ENCODE peak calls at places on chromosome 1, in seven cellular contexts. One of them, this sample, is unnamed.

GRCh38 chr1:59500970-59501742 is 204.3 kb downstream of the FGGY start:
- DNase-seq in retinal pigment epithelial cell: no peak
- DNase-seq in left ventricle myocardium inferior: no peak
- DNase-seq in progenitor cell of endocrine pancreas: no peak
- DNase-seq in AG09319: no peak
- DNase-seq in NB4: peak
- DNase-seq in omental fat pad: no peak
- DNase-seq in this sample: no peak

GRCh38 chr1:84086189-84086588 is 57.9 kb upstream of the PRKACB start:
- DNase-seq in retinal pigment epithelial cell: no peak
- DNase-seq in left ventricle myocardium inferior: no peak
- DNase-seq in progenitor cell of endocrine pancreas: no peak
- DNase-seq in AG09319: no peak
- DNase-seq in NB4: no peak
- DNase-seq in omental fat pad: no peak
- DNase-seq in this sample: no peak

GRCh38 chr1:243658596-243659105 is 191.4 kb downstream of the AKT3 start:
- DNase-seq in retinal pigment epithelial cell: no peak
- DNase-seq in left ventricle myocardium inferior: no peak
- DNase-seq in progenitor cell of endocrine pancreas: no peak
- DNase-seq in AG09319: no peak
- DNase-seq in NB4: no peak
- DNase-seq in omental fat pad: no peak
- DNase-seq in this sample: no peak

GRCh38 chr1:183090386-183091006 is 67.3 kb downstream of the LAMC1 start:
- DNase-seq in retinal pigment epithelial cell: no peak
- DNase-seq in left ventricle myocardium inferior: peak
- DNase-seq in progenitor cell of endocrine pancreas: no peak
- DNase-seq in AG09319: no peak
- DNase-seq in NB4: peak
- DNase-seq in omental fat pad: no peak
- DNase-seq in this sample: no peak

GRCh38 chr1:66331641-66332523 is 202.1 kb upstream of the SGIP1 start:
- DNase-seq in retinal pigment epithelial cell: peak
- DNase-seq in left ventricle myocardium inferior: peak
- DNase-seq in progenitor cell of endocrine pancreas: no peak
- DNase-seq in AG09319: peak
- DNase-seq in NB4: peak
- DNase-seq in omental fat pad: no peak
- DNase-seq in this sample: no peak

GRCh38 chr1:204327359-204327758 is 32.4 kb downstream of the PLEKHA6 start:
- DNase-seq in retinal pigment epithelial cell: no peak
- DNase-seq in left ventricle myocardium inferior: no peak
- DNase-seq in progenitor cell of endocrine pancreas: no peak
- DNase-seq in AG09319: no peak
- DNase-seq in NB4: peak
- DNase-seq in omental fat pad: no peak
- DNase-seq in this sample: no peak

GRCh38 chr1:230509281-230509977 is 83.3 kb upstream of the PGBD5 start:
- DNase-seq in retinal pigment epithelial cell: no peak
- DNase-seq in left ventricle myocardium inferior: no peak
- DNase-seq in progenitor cell of endocrine pancreas: no peak
- DNase-seq in AG09319: peak
- DNase-seq in NB4: peak
- DNase-seq in omental fat pad: no peak
- DNase-seq in this sample: no peak

GRCh38 chr1:26350701-26351590 is 3.0 kb downstream of the CRYBG2 start:
- DNase-seq in retinal pigment epithelial cell: no peak
- DNase-seq in left ventricle myocardium inferior: no peak
- DNase-seq in progenitor cell of endocrine pancreas: no peak
- DNase-seq in AG09319: no peak
- DNase-seq in NB4: no peak
- DNase-seq in omental fat pad: no peak
- DNase-seq in this sample: no peak

GRCh38 chr1:192053661-192054060 is 104.6 kb upstream of the RGS18 start:
- DNase-seq in retinal pigment epithelial cell: peak
- DNase-seq in left ventricle myocardium inferior: no peak
- DNase-seq in progenitor cell of endocrine pancreas: no peak
- DNase-seq in AG09319: no peak
- DNase-seq in NB4: no peak
- DNase-seq in omental fat pad: no peak
- DNase-seq in this sample: no peak

GRCh38 chr1:16145988-16146887 is 9.6 kb downstream of the EPHA2 start:
- DNase-seq in retinal pigment epithelial cell: no peak
- DNase-seq in left ventricle myocardium inferior: peak
- DNase-seq in progenitor cell of endocrine pancreas: peak
- DNase-seq in AG09319: no peak
- DNase-seq in NB4: no peak
- DNase-seq in omental fat pad: peak
- DNase-seq in this sample: peak

GRCh38 chr1:153796786-153797659 is 21.8 kb downstream of the SLC27A3 start:
- DNase-seq in retinal pigment epithelial cell: no peak
- DNase-seq in left ventricle myocardium inferior: peak
- DNase-seq in progenitor cell of endocrine pancreas: peak
- DNase-seq in AG09319: no peak
- DNase-seq in NB4: peak
- DNase-seq in omental fat pad: peak
- DNase-seq in this sample: peak
- TF ChIP-seq CTCF in retinal pigment epithelial cell: peak
- TF ChIP-seq CTCF in left ventricle myocardium inferior: peak
- TF ChIP-seq CTCF in progenitor cell of endocrine pancreas: peak
- TF ChIP-seq CTCF in AG09319: peak
- TF ChIP-seq CTCF in NB4: peak
- TF ChIP-seq CTCF in omental fat pad: no peak
- TF ChIP-seq CTCF in this sample: peak

GRCh38 chr1:17995480-17995879 is 112.1 kb upstream of the IGSF21 start:
- DNase-seq in retinal pigment epithelial cell: no peak
- DNase-seq in left ventricle myocardium inferior: no peak
- DNase-seq in progenitor cell of endocrine pancreas: no peak
- DNase-seq in AG09319: no peak
- DNase-seq in NB4: no peak
- DNase-seq in omental fat pad: no peak
- DNase-seq in this sample: no peak

GRCh38 chr1:17994046-17994445 is 113.6 kb upstream of the IGSF21 start:
- DNase-seq in retinal pigment epithelial cell: no peak
- DNase-seq in left ventricle myocardium inferior: no peak
- DNase-seq in progenitor cell of endocrine pancreas: no peak
- DNase-seq in AG09319: no peak
- DNase-seq in NB4: no peak
- DNase-seq in omental fat pad: no peak
- DNase-seq in this sample: no peak

GRCh38 chr1:18001725-18002124 is 105.9 kb upstream of the IGSF21 start:
- DNase-seq in retinal pigment epithelial cell: no peak
- DNase-seq in left ventricle myocardium inferior: no peak
- DNase-seq in progenitor cell of endocrine pancreas: no peak
- DNase-seq in AG09319: no peak
- DNase-seq in NB4: no peak
- DNase-seq in omental fat pad: no peak
- DNase-seq in this sample: no peak

GRCh38 chr1:17999884-18000283 is 107.7 kb upstream of the IGSF21 start:
- DNase-seq in retinal pigment epithelial cell: no peak
- DNase-seq in left ventricle myocardium inferior: no peak
- DNase-seq in progenitor cell of endocrine pancreas: no peak
- DNase-seq in AG09319: no peak
- DNase-seq in NB4: no peak
- DNase-seq in omental fat pad: no peak
- DNase-seq in this sample: no peak

DNA sequence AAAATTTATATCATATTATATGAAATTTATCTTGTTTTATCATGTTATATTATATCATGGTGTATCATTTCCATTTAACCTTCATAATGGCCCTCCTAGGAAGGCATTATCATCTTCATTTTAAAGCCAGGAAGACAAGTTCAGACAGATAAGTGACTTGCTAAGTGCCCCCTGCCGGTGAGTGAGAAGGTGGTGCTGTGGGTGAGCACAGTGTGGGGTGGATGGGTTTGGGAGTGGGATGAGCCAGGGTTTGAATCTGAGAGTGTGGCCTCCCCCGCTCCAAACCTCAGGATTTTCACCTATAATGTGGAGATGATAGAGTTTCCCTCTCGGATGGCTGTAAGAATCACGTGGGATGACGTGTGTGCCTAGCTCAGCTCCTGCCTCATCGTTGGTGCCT is 108.7 kb upstream of the IGSF21 start:
- DNase-seq in retinal pigment epithelial cell: no peak
- DNase-seq in left ventricle myocardium inferior: no peak
- DNase-seq in progenitor cell of endocrine pancreas: no peak
- DNase-seq in AG09319: no peak
- DNase-seq in NB4: peak
- DNase-seq in omental fat pad: no peak
- DNase-seq in this sample: no peak
- TF ChIP-seq CTCF in retinal pigment epithelial cell: peak
- TF ChIP-seq CTCF in left ventricle myocardium inferior: peak
- TF ChIP-seq CTCF in progenitor cell of endocrine pancreas: peak
- TF ChIP-seq CTCF in AG09319: peak
- TF ChIP-seq CTCF in NB4: peak
- TF ChIP-seq CTCF in omental fat pad: no peak
- TF ChIP-seq CTCF in this sample: no peak

GRCh38 chr1:156021087-156021416 is 301 bp upstream of the SSR2 start:
- DNase-seq in retinal pigment epithelial cell: no peak
- DNase-seq in left ventricle myocardium inferior: no peak
- DNase-seq in progenitor cell of endocrine pancreas: no peak
- DNase-seq in AG09319: no peak
- DNase-seq in NB4: no peak
- DNase-seq in omental fat pad: no peak
- DNase-seq in this sample: no peak
- TF ChIP-seq CTCF in retinal pigment epithelial cell: no peak
- TF ChIP-seq CTCF in left ventricle myocardium inferior: no peak
- TF ChIP-seq CTCF in progenitor cell of endocrine pancreas: no peak
- TF ChIP-seq CTCF in AG09319: no peak
- TF ChIP-seq CTCF in NB4: no peak
- TF ChIP-seq CTCF in omental fat pad: no peak
- TF ChIP-seq CTCF in this sample: no peak

DNA sequence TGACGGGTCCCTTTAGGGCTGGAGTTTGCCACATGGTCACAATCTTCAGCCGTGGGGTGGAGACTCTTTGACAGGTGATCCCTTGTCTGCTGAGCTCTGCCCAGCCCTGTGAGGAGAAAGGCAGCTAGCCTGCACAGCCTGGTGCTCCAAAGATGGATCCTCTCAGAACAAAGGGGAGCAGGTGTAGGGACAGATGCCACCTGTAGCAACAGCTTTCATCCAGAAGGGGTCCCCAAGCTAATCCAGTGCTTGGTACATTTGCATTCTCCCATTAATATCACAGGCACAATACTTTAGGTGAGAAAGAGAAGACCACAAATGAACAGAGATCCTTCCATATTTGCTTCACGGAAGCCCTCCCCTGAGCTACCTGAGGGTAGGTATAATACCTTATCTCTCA is 93.2 kb downstream of the CCDC185 start:
- DNase-seq in retinal pigment epithelial cell: no peak
- DNase-seq in left ventricle myocardium inferior: no peak
- DNase-seq in progenitor cell of endocrine pancreas: no peak
- DNase-seq in AG09319: no peak
- DNase-seq in NB4: no peak
- DNase-seq in omental fat pad: no peak
- DNase-seq in this sample: no peak
- TF ChIP-seq CTCF in retinal pigment epithelial cell: peak
- TF ChIP-seq CTCF in left ventricle myocardium inferior: no peak
- TF ChIP-seq CTCF in progenitor cell of endocrine pancreas: peak
- TF ChIP-seq CTCF in AG09319: no peak
- TF ChIP-seq CTCF in NB4: peak
- TF ChIP-seq CTCF in omental fat pad: no peak
- TF ChIP-seq CTCF in this sample: no peak

DNA sequence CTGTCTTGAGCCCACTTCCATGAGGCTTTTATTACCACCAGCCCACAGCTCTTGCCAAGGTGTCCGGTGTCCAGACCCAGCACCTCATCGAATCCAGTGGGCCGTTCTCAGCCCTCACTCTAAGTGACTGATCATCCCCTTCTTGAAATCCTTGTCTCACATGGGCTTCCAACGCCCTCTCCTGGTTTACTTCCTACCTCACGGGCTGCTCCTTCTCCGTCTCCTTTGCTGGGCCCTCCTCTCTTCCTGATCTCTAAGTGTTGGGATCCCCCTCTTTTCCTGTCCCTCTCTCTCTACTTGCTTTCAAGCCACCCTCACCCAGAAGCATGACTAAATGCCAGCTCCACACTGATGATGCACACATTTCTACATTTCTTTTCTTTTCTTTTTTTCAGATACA is 9.0 kb upstream of the RHBG start:
- DNase-seq in retinal pigment epithelial cell: no peak
- DNase-seq in left ventricle myocardium inferior: no peak
- DNase-seq in progenitor cell of endocrine pancreas: no peak
- DNase-seq in AG09319: no peak
- DNase-seq in NB4: no peak
- DNase-seq in omental fat pad: no peak
- DNase-seq in this sample: no peak
- TF ChIP-seq CTCF in retinal pigment epithelial cell: peak
- TF ChIP-seq CTCF in left ventricle myocardium inferior: no peak
- TF ChIP-seq CTCF in progenitor cell of endocrine pancreas: no peak
- TF ChIP-seq CTCF in AG09319: peak
- TF ChIP-seq CTCF in NB4: no peak
- TF ChIP-seq CTCF in omental fat pad: no peak
- TF ChIP-seq CTCF in this sample: peak

DNA sequence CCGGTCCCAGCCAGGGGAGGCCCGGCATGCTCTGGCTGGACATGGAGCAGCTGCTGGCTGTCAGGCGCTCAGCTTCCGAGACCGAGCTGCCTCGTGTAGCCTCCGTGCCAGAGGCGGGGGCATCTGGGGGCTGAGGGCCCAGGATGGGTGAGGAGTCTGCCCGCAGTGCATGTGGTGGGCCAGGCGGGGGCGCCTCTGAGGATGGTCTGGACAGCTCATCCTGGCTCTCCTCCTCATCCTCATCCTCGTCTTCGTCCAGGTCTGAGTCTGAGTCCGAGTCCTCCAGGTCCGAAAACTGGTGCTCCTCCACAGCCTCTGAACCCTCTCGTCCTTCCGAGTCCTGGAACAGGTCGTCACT is 28.9 kb upstream of the EDN2 start:
- DNase-seq in retinal pigment epithelial cell: no peak
- DNase-seq in left ventricle myocardium inferior: no peak
- DNase-seq in progenitor cell of endocrine pancreas: no peak
- DNase-seq in AG09319: no peak
- DNase-seq in NB4: no peak
- DNase-seq in omental fat pad: no peak
- DNase-seq in this sample: no peak
- TF ChIP-seq CTCF in retinal pigment epithelial cell: peak
- TF ChIP-seq CTCF in left ventricle myocardium inferior: peak
- TF ChIP-seq CTCF in progenitor cell of endocrine pancreas: peak
- TF ChIP-seq CTCF in AG09319: peak
- TF ChIP-seq CTCF in NB4: peak
- TF ChIP-seq CTCF in omental fat pad: no peak
- TF ChIP-seq CTCF in this sample: peak

GRCh38 chr1:61079898-61080336 is 2.4 kb upstream of the NFIA start:
- DNase-seq in retinal pigment epithelial cell: no peak
- DNase-seq in left ventricle myocardium inferior: peak
- DNase-seq in progenitor cell of endocrine pancreas: no peak
- DNase-seq in AG09319: peak
- DNase-seq in NB4: peak
- DNase-seq in omental fat pad: peak
- DNase-seq in this sample: no peak
- TF ChIP-seq CTCF in retinal pigment epithelial cell: peak
- TF ChIP-seq CTCF in left ventricle myocardium inferior: peak
- TF ChIP-seq CTCF in progenitor cell of endocrine pancreas: no peak
- TF ChIP-seq CTCF in AG09319: peak
- TF ChIP-seq CTCF in NB4: peak
- TF ChIP-seq CTCF in omental fat pad: no peak
- TF ChIP-seq CTCF in this sample: no peak

GRCh38 chr1:111198836-111199235 is 1.6 kb downstream of the DENND2D start:
- DNase-seq in retinal pigment epithelial cell: no peak
- DNase-seq in left ventricle myocardium inferior: no peak
- DNase-seq in progenitor cell of endocrine pancreas: no peak
- DNase-seq in AG09319: no peak
- DNase-seq in NB4: no peak
- DNase-seq in omental fat pad: no peak
- DNase-seq in this sample: no peak
- TF ChIP-seq CTCF in retinal pigment epithelial cell: no peak
- TF ChIP-seq CTCF in left ventricle myocardium inferior: no peak
- TF ChIP-seq CTCF in progenitor cell of endocrine pancreas: no peak
- TF ChIP-seq CTCF in AG09319: no peak
- TF ChIP-seq CTCF in NB4: no peak
- TF ChIP-seq CTCF in omental fat pad: no peak
- TF ChIP-seq CTCF in this sample: no peak

GRCh38 chr1:147177611-147178370 is 5.5 kb upstream of the PRKAB2 start:
- DNase-seq in retinal pigment epithelial cell: no peak
- DNase-seq in left ventricle myocardium inferior: peak
- DNase-seq in progenitor cell of endocrine pancreas: no peak
- DNase-seq in AG09319: no peak
- DNase-seq in NB4: no peak
- DNase-seq in omental fat pad: no peak
- DNase-seq in this sample: no peak
- TF ChIP-seq CTCF in retinal pigment epithelial cell: no peak
- TF ChIP-seq CTCF in left ventricle myocardium inferior: no peak
- TF ChIP-seq CTCF in progenitor cell of endocrine pancreas: no peak
- TF ChIP-seq CTCF in AG09319: no peak
- TF ChIP-seq CTCF in NB4: no peak
- TF ChIP-seq CTCF in omental fat pad: no peak
- TF ChIP-seq CTCF in this sample: no peak